ENCODE peak calls at places on chromosomes 13 and 19, in eight cellular contexts. T, H, X, D, M, Q, Y and A are unnamed samples.

GRCh38 chr19:3618144-3618810 is 8.3 kb downstream of the CACTIN start:
- DNase-seq in Q (no peak), X (peak), T (peak), M (peak), Y (no peak), H (no peak), D (peak), A (peak)

GRCh38 chr13:52405767-52406494 is at the start of gene THSD1:
- DNase-seq in M (peak), X (no peak), D (peak), Q (peak), T (peak), Y (no peak), H (no peak), A (peak)

GRCh38 chr13:34942732-34943674 is 933 bp downstream of the NBEA start:
- DNase-seq in X (peak), H (no peak), D (peak), M (no peak), Y (peak), T (peak), Q (peak), A (peak)

GRCh38 chr13:84192125-84192524 is 309.9 kb upstream of the SLITRK1 start:
- DNase-seq in Y (no peak), H (peak), X (no peak), M (peak), T (no peak), Q (no peak), D (no peak), A (no peak)

GRCh38 chr13:33125821-33126570 is 109.8 kb downstream of the KL start:
- DNase-seq in D (no peak), Y (no peak), H (peak), T (peak), Q (no peak), X (no peak), M (peak), A (no peak)

GRCh38 chr13:40863723-40864122 is 74.3 kb downstream of the SLC25A15 start:
- DNase-seq in M (no peak), Y (no peak), X (no peak), D (no peak), T (no peak), H (no peak), Q (no peak), A (no peak)

GRCh38 chr13:43880930-43881329 is 1.2 kb downstream of the LACC1 start:
- DNase-seq in M (peak), Y (no peak), Q (no peak), D (no peak), X (no peak), H (no peak), T (no peak), A (no peak)

GRCh38 chr19:45920458-45920857 is 5.9 kb upstream of the NANOS2 start:
- DNase-seq in D (no peak), X (no peak), H (no peak), M (no peak), Q (no peak), Y (no peak), T (no peak), A (no peak)

GRCh38 chr13:32846020-32846451 is 170.2 kb upstream of the KL start:
- DNase-seq in Q (no peak), Y (no peak), T (no peak), D (no peak), M (no peak), X (no peak), H (no peak), A (no peak)

GRCh38 chr19:16016226-16017137 is 59.8 kb upstream of the TPM4 start:
- DNase-seq in Y (no peak), D (no peak), Q (no peak), M (no peak), T (no peak), X (no peak), H (no peak), A (no peak)

GRCh38 chr13:91066745-91067144 is 280.7 kb upstream of the MIR17HG start:
- DNase-seq in X (no peak), Q (no peak), H (no peak), T (no peak), Y (no peak), M (no peak), D (no peak), A (no peak)

GRCh38 chr19:45591004-45591637 is 6.5 kb upstream of the OPA3 start:
- DNase-seq in H (no peak), Y (no peak), T (no peak), X (peak), Q (no peak), D (peak), M (no peak), A (peak)

GRCh38 chr13:112012004-112012704 is 54.8 kb upstream of the SOX1 start:
- DNase-seq in H (no peak), Q (no peak), T (no peak), Y (no peak), D (no peak), X (no peak), M (no peak), A (no peak)

GRCh38 chr13:77325371-77325941 is 1.4 kb downstream of the MYCBP2 start:
- DNase-seq in Q (no peak), T (no peak), H (no peak), M (peak), X (no peak), D (no peak), Y (no peak), A (no peak)

GRCh38 chr13:79995334-79995733 is 345.6 kb downstream of the SPRY2 start:
- DNase-seq in Q (no peak), T (no peak), X (no peak), M (peak), D (no peak), H (peak), Y (no peak), A (no peak)

GRCh38 chr19:37931941-37932655 is 25.1 kb downstream of the SIPA1L3 start:
- DNase-seq in Y (peak), T (peak), Q (no peak), M (peak), H (peak), X (peak), D (peak), A (peak)

GRCh38 chr13:27403252-27403678 is 21.2 kb upstream of the GTF3A start:
- DNase-seq in T (no peak), Y (no peak), H (no peak), M (peak), Q (no peak), X (no peak), D (no peak), A (no peak)

GRCh38 chr19:34505321-34506025 is 23.9 kb downstream of the WTIP start:
- DNase-seq in M (no peak), Q (no peak), T (no peak), Y (no peak), H (no peak), X (no peak), D (no peak), A (no peak)

GRCh38 chr19:34507414-34508067 is 26.0 kb downstream of the WTIP start:
- DNase-seq in M (no peak), H (no peak), D (no peak), X (no peak), T (no peak), Q (no peak), Y (no peak), A (no peak)

GRCh38 chr19:34504809-34505291 is 23.3 kb downstream of the WTIP start:
- DNase-seq in H (no peak), X (no peak), Y (no peak), Q (no peak), D (no peak), T (no peak), M (no peak), A (no peak)

GRCh38 chr19:34506026-34506370 is 24.4 kb downstream of the WTIP start:
- DNase-seq in D (no peak), X (no peak), M (no peak), Q (no peak), H (no peak), T (no peak), Y (no peak), A (no peak)

DNA sequence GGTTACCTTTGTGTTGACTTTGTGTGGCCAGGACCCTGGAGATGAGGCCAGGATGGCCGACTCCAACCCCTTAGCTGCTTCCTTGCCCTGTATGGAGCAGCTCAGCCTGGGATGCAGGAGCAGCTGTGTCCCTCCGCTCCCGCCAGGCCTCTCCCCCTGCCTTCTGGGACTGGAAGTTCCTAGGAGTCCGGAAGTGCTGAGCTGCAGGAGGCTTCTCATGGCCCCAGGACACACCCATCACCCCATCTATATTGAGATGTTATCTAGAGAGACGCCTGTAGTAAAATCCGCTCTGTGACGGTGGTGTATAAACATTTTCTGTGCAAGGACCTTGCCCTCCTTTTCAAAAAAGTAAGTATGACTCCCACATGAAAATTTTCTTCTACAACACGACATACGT is 27.0 kb downstream of the WTIP start:
- DNase-seq in H (no peak), X (no peak), Y (no peak), D (no peak), M (no peak), T (no peak), Q (no peak), A (no peak)
- TF ChIP-seq CTCF in H (no peak), X (no peak), Y (no peak), D (no peak), M (no peak), T (no peak), Q (no peak), A (no peak)

GRCh38 chr13:58598241-58598640 is 966.7 kb downstream of the PCDH17 start:
- DNase-seq in X (no peak), Y (no peak), M (no peak), Q (no peak), T (no peak), D (no peak), H (peak), A (no peak)
- TF ChIP-seq CTCF in X (no peak), Y (no peak), M (no peak), Q (no peak), T (no peak), D (no peak), H (no peak), A (no peak)

GRCh38 chr19:42246869-42247630 is 4.6 kb upstream of the GSK3A start:
- DNase-seq in X (no peak), M (peak), Y (no peak), D (no peak), H (no peak), T (no peak), Q (no peak), A (no peak)

GRCh38 chr19:42248270-42249148 is 6.1 kb upstream of the GSK3A start:
- DNase-seq in D (no peak), M (no peak), Q (no peak), X (no peak), T (no peak), Y (no peak), H (no peak), A (no peak)

GRCh38 chr19:42247631-42248199 is 5.3 kb upstream of the GSK3A start:
- DNase-seq in M (no peak), T (no peak), Q (no peak), X (no peak), Y (no peak), D (no peak), H (no peak), A (no peak)

GRCh38 chr19:42244452-42245220 is 2.2 kb upstream of the GSK3A start:
- DNase-seq in D (peak), H (peak), M (peak), Q (peak), X (peak), T (peak), Y (peak), A (peak)

GRCh38 chr19:42246143-42246868 is 3.9 kb upstream of the GSK3A start:
- DNase-seq in M (peak), X (no peak), Q (peak), D (peak), H (no peak), T (peak), Y (peak), A (no peak)
- TF ChIP-seq CTCF in M (peak), X (peak), Q (peak), D (peak), H (peak), T (peak), Y (peak), A (peak)

GRCh38 chr19:48121909-48122371 is 11.3 kb upstream of the PLA2G4C start:
- DNase-seq in Q (no peak), X (no peak), D (peak), M (peak), T (no peak), H (no peak), Y (no peak), A (no peak)

GRCh38 chr19:48120505-48120904 is 9.9 kb upstream of the PLA2G4C start:
- DNase-seq in M (no peak), Y (no peak), H (no peak), Q (no peak), X (no peak), D (no peak), T (no peak), A (no peak)

GRCh38 chr19:48121066-48121465 is 10.4 kb upstream of the PLA2G4C start:
- DNase-seq in X (no peak), T (no peak), H (no peak), M (no peak), Y (no peak), Q (no peak), D (no peak), A (no peak)

GRCh38 chr19:48113190-48113917 is 2.7 kb upstream of the PLA2G4C start:
- DNase-seq in X (no peak), Q (no peak), M (peak), T (no peak), H (no peak), D (no peak), Y (no peak), A (no peak)

DNA sequence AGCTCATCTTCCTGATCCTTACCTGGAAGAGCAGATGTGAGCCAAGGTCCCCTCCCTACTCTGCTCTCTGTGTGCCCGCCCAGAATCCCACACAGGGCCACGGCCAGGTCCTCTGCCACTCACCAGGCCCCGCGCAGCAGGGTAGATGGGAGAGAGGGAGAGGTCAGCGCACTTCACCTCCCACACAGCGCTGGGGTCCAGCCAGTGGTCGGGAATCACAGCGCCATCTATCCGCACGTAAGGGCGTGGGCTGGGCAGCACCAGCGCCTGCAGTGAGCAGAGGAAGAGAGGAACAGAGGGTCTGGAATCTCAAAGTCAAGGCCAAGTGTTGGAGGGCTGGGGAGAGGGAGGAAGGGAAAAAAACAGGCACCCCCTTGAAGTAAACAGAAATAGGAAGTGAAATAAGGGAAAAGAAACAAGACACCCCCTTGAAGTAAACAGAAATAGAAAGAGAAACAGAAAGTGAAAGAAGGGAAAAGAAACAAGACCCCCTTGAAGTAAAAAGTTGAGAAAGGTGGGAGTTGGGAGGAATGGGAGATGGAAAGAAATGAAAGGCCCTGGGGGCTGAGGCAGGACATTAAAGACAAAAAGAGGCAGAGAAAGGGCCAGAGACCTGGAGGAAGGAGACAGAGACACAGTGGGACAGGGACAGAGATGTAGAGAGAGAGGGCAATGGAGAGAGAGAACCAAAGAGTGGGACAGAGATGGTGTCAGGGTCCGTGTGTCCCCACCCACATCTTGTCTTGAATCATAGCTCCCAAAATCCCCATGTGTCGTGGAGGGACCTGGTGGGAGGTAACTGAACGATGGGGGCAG is 7.1 kb upstream of the PLA2G4C start:
- DNase-seq in H (no peak), X (no peak), D (no peak), Q (no peak), T (no peak), Y (no peak), M (no peak), A (no peak)
- TF ChIP-seq CTCF in H (no peak), X (no peak), D (no peak), Q (no peak), T (no peak), Y (no peak), M (no peak), A (no peak)